ENCODE peak calls at places on chromosomes 4 and X, in nine cellular contexts. X, E, V, P, K, Y, T, Q and L are unnamed samples.

GRCh38 chrX:18194688-18195087 is 26.0 kb downstream of the BEND2 start:
- DNase-seq in X (no peak), E (no peak), V (no peak), P (no peak), K (no peak), Y (no peak), T (no peak), Q (no peak), L (no peak)

GRCh38 chrX:124217289-124218251 is 114.9 kb upstream of the TEX13D start:
- DNase-seq in X (no peak), E (no peak), V (peak), P (peak), K (peak), Y (peak), T (peak), Q (peak), L (no peak)

GRCh38 chrX:47651043-47651905 is 911 bp upstream of the ELK1 start:
- DNase-seq in X (no peak), E (no peak), V (no peak), P (no peak), K (no peak), Y (no peak), T (no peak), Q (no peak), L (no peak)

GRCh38 chr4:80539190-80539589 is 203.7 kb downstream of the CFAP299 start:
- DNase-seq in X (no peak), E (no peak), V (no peak), P (no peak), K (no peak), Y (peak), T (no peak), Q (no peak), L (no peak)

GRCh38 chr4:38601244-38601915 is 62.6 kb upstream of the KLF3 start:
- DNase-seq in X (no peak), E (no peak), V (no peak), P (no peak), K (no peak), Y (no peak), T (peak), Q (peak), L (no peak)

GRCh38 chr4:95267081-95267480 is 281.7 kb downstream of the UNC5C start:
- DNase-seq in X (no peak), E (no peak), V (no peak), P (no peak), K (no peak), Y (no peak), T (peak), Q (peak), L (no peak)

GRCh38 chr4:154506253-154506652 is 14.7 kb upstream of the DCHS2 start:
- DNase-seq in X (peak), E (no peak), V (no peak), P (peak), K (peak), Y (peak), T (peak), Q (peak), L (peak)

GRCh38 chr4:25131925-25132324 is 28.3 kb downstream of the SEPSECS start:
- DNase-seq in X (no peak), E (no peak), V (no peak), P (no peak), K (no peak), Y (peak), T (no peak), Q (no peak), L (no peak)

GRCh38 chr4:81523672-81524436 is 52.1 kb upstream of the RASGEF1B start:
- DNase-seq in X (no peak), E (no peak), V (no peak), P (no peak), K (no peak), Y (no peak), T (no peak), Q (no peak), L (no peak)

GRCh38 chr4:139934336-139934735 is 219.6 kb downstream of the MAML3 start:
- DNase-seq in X (no peak), E (no peak), V (no peak), P (no peak), K (no peak), Y (no peak), T (peak), Q (peak), L (no peak)

GRCh38 chr4:3248811-3249661 is at the start of gene MSANTD1:
- DNase-seq in X (peak), E (no peak), V (no peak), P (no peak), K (no peak), Y (peak), T (peak), Q (no peak), L (peak)

GRCh38 chrX:21881881-21882574 is 26.2 kb downstream of the YY2 start:
- DNase-seq in X (no peak), E (no peak), V (no peak), P (no peak), K (no peak), Y (no peak), T (no peak), Q (no peak), L (peak)

GRCh38 chr4:7781993-7782392 is 157.7 kb downstream of the AFAP1 start:
- DNase-seq in X (no peak), E (no peak), V (no peak), P (no peak), K (no peak), Y (no peak), T (no peak), Q (no peak), L (no peak)

GRCh38 chr4:102705391-102705935 is 55.3 kb downstream of the MANBA start:
- DNase-seq in X (no peak), E (no peak), V (no peak), P (no peak), K (no peak), Y (peak), T (no peak), Q (no peak), L (no peak)

GRCh38 chr4:17722361-17722710 is 59.1 kb downstream of the FAM184B start:
- DNase-seq in X (no peak), E (no peak), V (no peak), P (no peak), K (no peak), Y (no peak), T (no peak), Q (peak), L (no peak)

GRCh38 chrX:104370089-104370488 is 115.4 kb upstream of the ESX1 start:
- DNase-seq in X (peak), E (peak), V (no peak), P (no peak), K (no peak), Y (peak), T (no peak), Q (peak), L (no peak)

GRCh38 chr4:126405369-126405982 is 1090.7 kb downstream of the FAT4 start:
- DNase-seq in X (no peak), E (no peak), V (no peak), P (peak), K (no peak), Y (peak), T (peak), Q (peak), L (no peak)

GRCh38 chr4:41364871-41365270 is 108.1 kb downstream of the UCHL1 start:
- DNase-seq in X (no peak), E (peak), V (no peak), P (no peak), K (peak), Y (no peak), T (no peak), Q (no peak), L (no peak)

GRCh38 chrX:71671043-71671829 is 3.9 kb downstream of the LOC101059915 start:
- DNase-seq in X (no peak), E (no peak), V (no peak), P (no peak), K (no peak), Y (no peak), T (no peak), Q (peak), L (no peak)

GRCh38 chr4:102598759-102599379 is 97.7 kb downstream of the NFKB1 start:
- DNase-seq in X (no peak), E (no peak), V (no peak), P (no peak), K (no peak), Y (no peak), T (peak), Q (no peak), L (no peak)

GRCh38 chr4:61202638-61203495 is 2.7 kb downstream of the ADGRL3 start:
- DNase-seq in X (peak), E (no peak), V (no peak), P (no peak), K (no peak), Y (peak), T (peak), Q (peak), L (no peak)

GRCh38 chr4:1808396-1808795 is 15.3 kb downstream of the FGFR3 start:
- DNase-seq in X (no peak), E (no peak), V (no peak), P (no peak), K (no peak), Y (no peak), T (no peak), Q (no peak), L (no peak)

GRCh38 chr4:10013722-10014121 is 7.6 kb downstream of the SLC2A9 start:
- DNase-seq in X (peak), E (no peak), V (peak), P (peak), K (no peak), Y (peak), T (no peak), Q (peak), L (no peak)

GRCh38 chr4:179465131-179465797 is 2023.0 kb upstream of the AGA start:
- DNase-seq in X (no peak), E (no peak), V (no peak), P (peak), K (no peak), Y (peak), T (peak), Q (peak), L (no peak)

GRCh38 chr4:40998680-40999358 is 215.5 kb downstream of the APBB2 start:
- DNase-seq in X (peak), E (peak), V (peak), P (peak), K (no peak), Y (no peak), T (peak), Q (peak), L (peak)

GRCh38 chr4:138216272-138216867 is 25.8 kb downstream of the SLC7A11 start:
- DNase-seq in X (no peak), E (no peak), V (no peak), P (no peak), K (no peak), Y (peak), T (no peak), Q (no peak), L (no peak)

GRCh38 chr4:183264614-183265013 is 55.5 kb downstream of the CLDN22 start:
- DNase-seq in X (no peak), E (no peak), V (no peak), P (no peak), K (no peak), Y (no peak), T (peak), Q (no peak), L (no peak)

GRCh38 chr4:174657472-174657871 is 135.2 kb upstream of the HPGD start:
- DNase-seq in X (no peak), E (no peak), V (no peak), P (no peak), K (no peak), Y (no peak), T (no peak), Q (no peak), L (no peak)

GRCh38 chr4:3013839-3014350 is 50.5 kb downstream of the GRK4 start:
- DNase-seq in X (peak), E (no peak), V (no peak), P (no peak), K (no peak), Y (no peak), T (no peak), Q (no peak), L (no peak)

DNA sequence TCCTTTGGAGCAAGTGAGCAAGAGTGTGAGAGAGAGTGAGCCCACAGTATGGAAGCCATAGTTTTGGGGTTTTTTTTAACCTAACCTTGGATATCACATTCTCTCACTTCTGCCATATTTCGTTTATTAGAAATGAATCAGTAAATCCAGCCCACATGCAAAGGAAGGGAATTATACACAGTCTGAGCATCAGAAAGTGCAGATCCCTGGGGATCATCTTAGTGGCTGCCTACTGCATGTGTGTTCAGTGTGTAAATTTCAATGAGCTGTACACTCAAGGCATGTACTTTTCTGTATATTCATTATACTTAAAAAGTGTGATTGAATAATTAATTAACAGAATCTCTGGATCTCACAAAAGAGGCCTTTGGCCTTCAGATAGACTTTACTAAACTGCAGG is 133.8 kb upstream of the PRPS2 start:
- DNase-seq in X (no peak), E (no peak), V (no peak), P (no peak), K (no peak), Y (no peak), T (no peak), Q (no peak), L (no peak)
- H3K4me3 ChIP-seq in X (no peak), E (no peak), V (no peak), P (no peak), K (no peak), Y (no peak), T (no peak), Q (no peak), L (no peak)

GRCh38 chrX:8005678-8006347 is 78.6 kb upstream of the PNPLA4 start:
- DNase-seq in X (no peak), E (no peak), V (no peak), P (no peak), K (no peak), Y (no peak), T (no peak), Q (no peak), L (no peak)

GRCh38 chrX:8010105-8010504 is 82.9 kb upstream of the PNPLA4 start:
- DNase-seq in X (no peak), E (no peak), V (no peak), P (no peak), K (no peak), Y (peak), T (no peak), Q (no peak), L (no peak)
- TF ChIP-seq CTCF in X (no peak), E (no peak), V (no peak), P (no peak), K (no peak), Y (peak), T (peak), Q (no peak), L (no peak)

GRCh38 chrX:123184199-123184857 is at the start of gene GRIA3:
- DNase-seq in X (no peak), E (no peak), V (no peak), P (no peak), K (peak), Y (peak), T (peak), Q (peak), L (no peak)
- H3K4me3 ChIP-seq in X (peak), E (no peak), V (no peak), P (no peak), K (peak), Y (peak), T (peak), Q (peak), L (peak)

GRCh38 chrX:107826286-107827136 is 845 bp downstream of the MID2 start:
- DNase-seq in X (peak), E (no peak), V (peak), P (no peak), K (peak), Y (peak), T (peak), Q (peak), L (no peak)
- TF ChIP-seq CTCF in X (no peak), E (no peak), V (no peak), P (no peak), K (no peak), Y (no peak), T (no peak), Q (no peak), L (no peak)

GRCh38 chr4:46993075-46994006 is at the start of gene GABRA4:
- DNase-seq in X (peak), E (no peak), V (no peak), P (no peak), K (no peak), Y (peak), T (peak), Q (no peak), L (no peak)
- H3K4me3 ChIP-seq in X (peak), E (peak), V (no peak), P (no peak), K (peak), Y (peak), T (peak), Q (no peak), L (peak)